ENCODE peak calls at places on chromosomes 5 and 9, in eight cellular contexts. V is AG04450; A is spleen; Q is fibroblast of the aortic adventitia; P is CD4-positive, alpha-beta memory T cell; G is Caco-2; F is AG04449; K is adipocyte. R is an unnamed sample.

GRCh38 chr5:123936548-123936947 is 424.6 kb downstream of the CSNK1G3 start:
- DNase-seq in P (no peak), Q (no peak), F (no peak), G (no peak), A (no peak), V (no peak), K (no peak), R (no peak)

GRCh38 chr5:1012900-1013237 is 4.3 kb downstream of the NKD2 start:
- DNase-seq in G (no peak), K (no peak), A (peak; percentile 56), F (no peak), Q (no peak), V (no peak), P (no peak), R (no peak)

GRCh38 chr5:40676643-40677333 is 2.9 kb upstream of the PTGER4 start:
- DNase-seq in A (no peak), G (no peak), P (no peak), Q (peak; percentile 81), V (peak; percentile 66), K (peak; percentile 84), F (no peak), R (peak; percentile 69)

GRCh38 chr5:75601996-75602395 is 9.3 kb upstream of the ANKDD1B start:
- DNase-seq in F (no peak), K (peak; percentile 9), G (no peak), V (peak; percentile 65), A (no peak), Q (peak; percentile 12), P (no peak), R (no peak)

GRCh38 chr9:136240941-136241340 is 4.7 kb downstream of the QSOX2 start:
- DNase-seq in P (no peak), A (no peak), G (no peak), F (no peak), Q (no peak), V (no peak), K (no peak), R (no peak)

GRCh38 chr9:121354141-121354540 is 15.9 kb downstream of the STOM start:
- DNase-seq in P (no peak), V (no peak), A (no peak), G (no peak), K (no peak), Q (peak; percentile 83), F (no peak), R (no peak)

GRCh38 chr9:112793213-112793810 is 42.8 kb downstream of the SNX30 start:
- DNase-seq in V (no peak), P (peak; percentile 70), G (peak; percentile 81), K (peak; percentile 43), Q (peak; percentile 66), F (no peak), A (peak; percentile 92), R (no peak)

GRCh38 chr5:165130656-165131055 is 1625.2 kb downstream of the MAT2B start:
- DNase-seq in A (no peak), F (no peak), K (no peak), Q (no peak), G (no peak), P (no peak), V (no peak), R (no peak)

GRCh38 chr9:27701664-27702063 is 128.4 kb upstream of the C9orf72 start:
- DNase-seq in G (no peak), F (no peak), K (no peak), V (no peak), Q (no peak), A (no peak), P (no peak), R (no peak)

GRCh38 chr9:131302244-131303075 is 12.9 kb downstream of the PLPP7 start:
- DNase-seq in A (no peak), G (no peak), V (no peak), Q (no peak), F (no peak), P (no peak), K (no peak), R (no peak)

GRCh38 chr9:70419546-70420266 is 5.2 kb upstream of the KLF9 start:
- DNase-seq in F (peak; percentile 87), K (peak; percentile 99), G (peak; percentile 78), P (peak; percentile 89), V (peak; percentile 92), Q (peak; percentile 98), A (peak; percentile 99), R (peak; percentile 97)

GRCh38 chr5:175517824-175518450 is 39.6 kb downstream of the SFXN1 start:
- DNase-seq in P (no peak), G (no peak), F (peak; percentile 21), A (no peak), V (peak; percentile 61), K (peak; percentile 48), Q (peak; percentile 82), R (no peak)

GRCh38 chr5:143471666-143472411 is 68.4 kb upstream of the NR3C1 start:
- DNase-seq in F (no peak), P (no peak), K (no peak), G (no peak), Q (peak; percentile 28), V (no peak), A (no peak), R (no peak)

GRCh38 chr5:140628711-140629110 is 4.3 kb downstream of the CD14 start:
- DNase-seq in Q (peak; percentile 22), V (no peak), K (no peak), G (no peak), P (no peak), F (no peak), A (no peak), R (no peak)

GRCh38 chr9:94912700-94913249 is 186.3 kb downstream of the AOPEP start:
- DNase-seq in Q (peak; percentile 92), V (peak; percentile 63), K (peak; percentile 61), G (no peak), F (no peak), P (no peak), A (no peak), R (peak; percentile 55)

GRCh38 chr5:154997746-154998145 is 15.8 kb upstream of the KIF4B start:
- DNase-seq in A (no peak), V (no peak), G (no peak), K (no peak), F (no peak), Q (no peak), P (no peak), R (no peak)

DNA sequence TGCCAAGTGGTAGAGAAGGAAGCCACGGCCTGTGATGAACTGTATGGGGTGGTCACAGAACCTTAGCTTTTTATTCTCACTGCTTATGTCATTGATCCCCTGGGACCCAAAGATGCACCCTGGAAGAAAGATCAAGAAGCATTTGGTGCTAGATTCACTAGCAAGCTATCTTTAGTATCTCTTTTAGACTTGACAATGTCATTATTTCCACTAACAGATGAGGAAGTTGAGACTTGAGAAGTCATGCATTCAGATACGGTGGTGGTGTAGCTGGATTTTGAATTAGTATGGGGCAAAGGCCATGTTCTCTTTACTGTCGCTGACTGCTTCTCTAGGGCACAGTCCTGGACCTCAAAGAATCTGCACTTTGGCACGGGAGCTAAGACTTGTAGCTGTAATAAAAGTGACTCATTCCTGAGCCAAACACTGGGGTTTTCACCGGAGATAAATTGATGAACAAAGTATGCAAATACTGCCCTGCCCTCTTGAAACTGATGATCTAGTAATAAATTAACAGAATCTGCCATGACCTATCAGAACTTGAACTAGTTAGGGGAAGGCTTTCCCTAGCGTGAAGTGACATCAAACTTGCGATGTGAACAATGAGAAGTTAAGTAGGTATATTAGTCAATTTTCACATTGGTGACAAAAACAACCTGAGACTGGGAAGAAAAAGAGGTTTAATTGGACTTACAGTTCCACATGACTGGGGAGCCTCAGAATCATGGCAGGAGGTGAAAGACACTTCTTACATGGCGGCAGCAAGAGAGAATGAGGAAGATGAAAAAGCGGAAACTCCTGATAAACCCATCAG is 5.4 kb downstream of the GDA start:
- DNase-seq in G (peak; percentile 75), K (no peak), A (no peak), F (no peak), Q (no peak), P (no peak), V (no peak), R (no peak)
- H3K4me3 ChIP-seq in G (no peak overlapping the region), K (no peak overlapping the region), A (no peak overlapping the region), F (no peak overlapping the region), Q (no peak overlapping the region), P (no peak overlapping the region), V (no peak overlapping the region), R (no peak overlapping the region)

DNA sequence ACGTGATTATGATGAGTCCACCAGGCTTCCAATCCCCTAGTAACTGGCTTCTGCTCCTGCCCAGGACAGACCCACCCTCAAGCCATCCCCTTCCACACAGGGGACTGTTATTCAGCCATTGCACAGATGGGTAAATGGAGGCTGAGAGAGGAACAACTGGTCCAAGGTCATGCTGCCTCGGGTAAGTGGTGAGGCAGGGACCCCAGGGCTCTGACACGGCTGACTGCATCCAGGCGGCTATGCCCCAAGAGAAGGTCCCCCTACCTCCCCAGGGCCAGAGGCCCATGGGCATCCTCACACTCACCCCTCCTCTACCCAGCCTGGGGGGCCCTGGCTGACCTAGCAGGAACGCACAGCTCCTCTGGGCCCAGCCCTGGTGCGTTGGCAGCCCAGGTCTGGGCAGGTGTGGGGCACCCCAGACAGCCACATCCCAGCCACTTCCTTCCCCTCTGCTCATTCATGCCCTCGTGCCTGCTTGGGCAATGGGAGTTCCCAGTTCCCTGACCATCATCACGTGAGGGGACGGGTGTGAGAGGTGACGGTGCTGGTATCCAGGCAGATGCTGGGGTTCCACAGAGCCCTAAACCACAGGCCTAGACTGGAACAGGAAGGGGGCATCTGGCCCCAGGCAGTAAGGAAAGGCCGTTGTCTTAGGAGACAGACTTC is 8.5 kb downstream of the RALGDS start:
- DNase-seq in Q (no peak), G (no peak), K (no peak), P (peak; percentile 22), V (no peak), F (no peak), A (peak; percentile 90), R (no peak)
- H3K4me3 ChIP-seq in Q (no peak overlapping the region), G (no peak overlapping the region), K (no peak overlapping the region), P (no peak overlapping the region), V (no peak overlapping the region), F (no peak overlapping the region), A (no peak overlapping the region), R (no peak overlapping the region)

GRCh38 chr5:145712245-145712644 is 122.9 kb downstream of the PRELID2 start:
- DNase-seq in Q (no peak), V (no peak), A (no peak), F (no peak), K (no peak), G (no peak), P (no peak), R (no peak)
- H3K4me3 ChIP-seq in Q (no peak overlapping the region), V (no peak overlapping the region), A (no peak overlapping the region), F (no peak overlapping the region), K (no peak overlapping the region), G (no peak overlapping the region), P (no peak overlapping the region), R (no peak overlapping the region)

GRCh38 chr5:27252911-27253310 is 214.5 kb upstream of the CDH9 start:
- DNase-seq in A (no peak), G (no peak), K (no peak), V (no peak), P (no peak), Q (no peak), F (no peak), R (no peak)
- H3K4me3 ChIP-seq in A (no peak overlapping the region), G (no peak overlapping the region), K (no peak overlapping the region), V (no peak overlapping the region), P (no peak overlapping the region), Q (no peak overlapping the region), F (no peak overlapping the region), R (no peak overlapping the region)

DNA sequence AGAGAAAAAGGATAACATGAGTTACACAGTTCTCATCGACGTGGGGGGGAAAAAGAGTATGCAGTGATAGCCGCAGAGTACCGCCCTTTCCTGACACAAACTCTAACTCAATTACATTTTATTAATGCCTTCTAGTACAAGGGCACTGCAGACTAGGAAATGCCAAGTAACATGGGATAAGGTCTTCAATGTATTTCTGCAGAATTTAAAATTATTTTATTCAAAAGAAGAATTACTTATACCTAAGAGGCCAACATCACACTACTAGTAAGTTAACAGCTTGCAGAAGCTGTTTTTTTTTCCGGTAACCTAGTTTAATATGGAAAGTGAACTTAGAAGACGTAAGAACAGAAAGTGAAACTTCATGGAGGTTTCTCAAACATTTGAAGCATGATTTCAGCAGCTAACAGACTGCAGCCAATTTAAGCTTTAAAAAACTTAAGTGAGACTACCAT is 3.9 kb downstream of the SETX start:
- DNase-seq in P (peak; percentile 66), K (peak; percentile 16), G (no peak), Q (peak; percentile 43), V (no peak), F (no peak), A (no peak), R (no peak)
- H3K4me3 ChIP-seq in P (no peak overlapping the region), K (peak overlapping the region; percentile 71), G (no peak overlapping the region), Q (peak overlapping the region; percentile 40), V (no peak overlapping the region), F (no peak overlapping the region), A (peak overlapping the region; percentile 35), R (no peak overlapping the region)

R was measured in skeletal muscle cell.